ENCODE peak calls at places on chromosome 3, in six cellular contexts. One of them, this sample, is unnamed.

GRCh38 chr3:50890688-50891344 is 216.1 kb downstream of the DOCK3 start:
- DNase-seq in kidney glomerular epithelial cell: no peak
- DNase-seq in stimulated activated CD4-positive, alpha-beta T cell treated with anti-CD3 and anti-CD28 coated beads, Interleukin-1b, Interleukin-23, amount 100 ng/mL, for 4 hours: no peak
- DNase-seq in posterior cingulate gyrus: no peak
- DNase-seq in CD14-positive monocyte: no peak
- DNase-seq in astrocyte of the spinal cord: no peak
- DNase-seq in this sample: no peak

GRCh38 chr3:168951368-168951767 is 712.1 kb downstream of the MECOM start:
- DNase-seq in kidney glomerular epithelial cell: no peak
- DNase-seq in stimulated activated CD4-positive, alpha-beta T cell treated with anti-CD3 and anti-CD28 coated beads, Interleukin-1b, Interleukin-23, amount 100 ng/mL, for 4 hours: no peak
- DNase-seq in posterior cingulate gyrus: no peak
- DNase-seq in CD14-positive monocyte: no peak
- DNase-seq in astrocyte of the spinal cord: no peak
- DNase-seq in this sample: no peak

GRCh38 chr3:105842943-105843342 is 25.9 kb downstream of the CBLB start:
- DNase-seq in kidney glomerular epithelial cell: no peak
- DNase-seq in stimulated activated CD4-positive, alpha-beta T cell treated with anti-CD3 and anti-CD28 coated beads, Interleukin-1b, Interleukin-23, amount 100 ng/mL, for 4 hours: no peak
- DNase-seq in posterior cingulate gyrus: no peak
- DNase-seq in CD14-positive monocyte: no peak
- DNase-seq in astrocyte of the spinal cord: no peak
- DNase-seq in this sample: no peak

GRCh38 chr3:123278446-123278845 is 76.7 kb downstream of the SEC22A start:
- DNase-seq in kidney glomerular epithelial cell: no peak
- DNase-seq in stimulated activated CD4-positive, alpha-beta T cell treated with anti-CD3 and anti-CD28 coated beads, Interleukin-1b, Interleukin-23, amount 100 ng/mL, for 4 hours: no peak
- DNase-seq in posterior cingulate gyrus: no peak
- DNase-seq in CD14-positive monocyte: no peak
- DNase-seq in astrocyte of the spinal cord: no peak
- DNase-seq in this sample: no peak

GRCh38 chr3:16300881-16301359 is 35.9 kb downstream of the OXNAD1 start:
- DNase-seq in kidney glomerular epithelial cell: no peak
- DNase-seq in stimulated activated CD4-positive, alpha-beta T cell treated with anti-CD3 and anti-CD28 coated beads, Interleukin-1b, Interleukin-23, amount 100 ng/mL, for 4 hours: peak
- DNase-seq in posterior cingulate gyrus: no peak
- DNase-seq in CD14-positive monocyte: no peak
- DNase-seq in astrocyte of the spinal cord: no peak
- DNase-seq in this sample: no peak

GRCh38 chr3:72185549-72186484 is 400.9 kb upstream of the PROK2 start:
- DNase-seq in kidney glomerular epithelial cell: peak
- DNase-seq in stimulated activated CD4-positive, alpha-beta T cell treated with anti-CD3 and anti-CD28 coated beads, Interleukin-1b, Interleukin-23, amount 100 ng/mL, for 4 hours: no peak
- DNase-seq in posterior cingulate gyrus: no peak
- DNase-seq in CD14-positive monocyte: no peak
- DNase-seq in astrocyte of the spinal cord: peak
- DNase-seq in this sample: no peak

GRCh38 chr3:95813261-95813660 is 1001.1 kb upstream of the EPHA6 start:
- DNase-seq in kidney glomerular epithelial cell: no peak
- DNase-seq in stimulated activated CD4-positive, alpha-beta T cell treated with anti-CD3 and anti-CD28 coated beads, Interleukin-1b, Interleukin-23, amount 100 ng/mL, for 4 hours: no peak
- DNase-seq in posterior cingulate gyrus: no peak
- DNase-seq in CD14-positive monocyte: no peak
- DNase-seq in astrocyte of the spinal cord: peak
- DNase-seq in this sample: peak

GRCh38 chr3:159711560-159712333 is 276.9 kb upstream of the IL12A start:
- DNase-seq in kidney glomerular epithelial cell: peak
- DNase-seq in stimulated activated CD4-positive, alpha-beta T cell treated with anti-CD3 and anti-CD28 coated beads, Interleukin-1b, Interleukin-23, amount 100 ng/mL, for 4 hours: no peak
- DNase-seq in posterior cingulate gyrus: no peak
- DNase-seq in CD14-positive monocyte: no peak
- DNase-seq in astrocyte of the spinal cord: peak
- DNase-seq in this sample: peak

GRCh38 chr3:5122030-5122740 is at the start of gene ARL8B:
- DNase-seq in kidney glomerular epithelial cell: peak
- DNase-seq in stimulated activated CD4-positive, alpha-beta T cell treated with anti-CD3 and anti-CD28 coated beads, Interleukin-1b, Interleukin-23, amount 100 ng/mL, for 4 hours: peak
- DNase-seq in posterior cingulate gyrus: peak
- DNase-seq in CD14-positive monocyte: peak
- DNase-seq in astrocyte of the spinal cord: peak
- DNase-seq in this sample: no peak

GRCh38 chr3:70999730-71000129 is 583.8 kb downstream of the FOXP1 start:
- DNase-seq in kidney glomerular epithelial cell: no peak
- DNase-seq in stimulated activated CD4-positive, alpha-beta T cell treated with anti-CD3 and anti-CD28 coated beads, Interleukin-1b, Interleukin-23, amount 100 ng/mL, for 4 hours: no peak
- DNase-seq in posterior cingulate gyrus: no peak
- DNase-seq in CD14-positive monocyte: no peak
- DNase-seq in astrocyte of the spinal cord: peak
- DNase-seq in this sample: no peak

GRCh38 chr3:11096266-11097135 is 57.8 kb upstream of the HRH1 start:
- DNase-seq in kidney glomerular epithelial cell: peak
- DNase-seq in stimulated activated CD4-positive, alpha-beta T cell treated with anti-CD3 and anti-CD28 coated beads, Interleukin-1b, Interleukin-23, amount 100 ng/mL, for 4 hours: peak
- DNase-seq in posterior cingulate gyrus: peak
- DNase-seq in CD14-positive monocyte: peak
- DNase-seq in astrocyte of the spinal cord: peak
- DNase-seq in this sample: peak

GRCh38 chr3:128879991-128880390 is 571 bp downstream of the ACAD9 start:
- DNase-seq in kidney glomerular epithelial cell: no peak
- DNase-seq in stimulated activated CD4-positive, alpha-beta T cell treated with anti-CD3 and anti-CD28 coated beads, Interleukin-1b, Interleukin-23, amount 100 ng/mL, for 4 hours: no peak
- DNase-seq in posterior cingulate gyrus: no peak
- DNase-seq in CD14-positive monocyte: no peak
- DNase-seq in astrocyte of the spinal cord: peak
- DNase-seq in this sample: no peak

GRCh38 chr3:42071720-42072582 is 19.2 kb upstream of the TRAK1 start:
- DNase-seq in kidney glomerular epithelial cell: peak
- DNase-seq in stimulated activated CD4-positive, alpha-beta T cell treated with anti-CD3 and anti-CD28 coated beads, Interleukin-1b, Interleukin-23, amount 100 ng/mL, for 4 hours: no peak
- DNase-seq in posterior cingulate gyrus: peak
- DNase-seq in CD14-positive monocyte: no peak
- DNase-seq in astrocyte of the spinal cord: peak
- DNase-seq in this sample: no peak

GRCh38 chr3:194884649-194885315 is 199.1 kb downstream of the FAM43A start:
- DNase-seq in kidney glomerular epithelial cell: no peak
- DNase-seq in stimulated activated CD4-positive, alpha-beta T cell treated with anti-CD3 and anti-CD28 coated beads, Interleukin-1b, Interleukin-23, amount 100 ng/mL, for 4 hours: no peak
- DNase-seq in posterior cingulate gyrus: no peak
- DNase-seq in CD14-positive monocyte: no peak
- DNase-seq in astrocyte of the spinal cord: no peak
- DNase-seq in this sample: no peak

GRCh38 chr3:10309736-10310135 is 11.2 kb downstream of the SEC13 start:
- DNase-seq in kidney glomerular epithelial cell: no peak
- DNase-seq in stimulated activated CD4-positive, alpha-beta T cell treated with anti-CD3 and anti-CD28 coated beads, Interleukin-1b, Interleukin-23, amount 100 ng/mL, for 4 hours: no peak
- DNase-seq in posterior cingulate gyrus: no peak
- DNase-seq in CD14-positive monocyte: no peak
- DNase-seq in astrocyte of the spinal cord: no peak
- DNase-seq in this sample: no peak

This sample was measured in epithelial cell of proximal tubule.